ENCODE peak calls at places on chromosome 1, in ten cellular contexts. P, E, M, D, H, V, Y, C, N and B are unnamed samples. For H3K27me3 and H3K36me3, the result is how much of the 10 kb centered on the place peaks cover.

GRCh38 chr1:225767591-225768540 is 9.8 kb upstream of the SRP9 start:
- DNase-seq in P (no peak), E (peak), M (peak), D (peak), H (peak), V (peak), Y (peak), C (peak), N (peak), B (no peak)

GRCh38 chr1:24925082-24925779 is 4.8 kb downstream of the RUNX3 start:
- DNase-seq in P (peak), E (peak), M (no peak), D (no peak), H (no peak), V (no peak), Y (no peak), C (no peak), N (no peak), B (no peak)

GRCh38 chr1:2821970-2822620 is 20.6 kb upstream of the TTC34 start:
- DNase-seq in P (no peak), E (peak), M (no peak), D (peak), H (peak), V (peak), Y (no peak), C (peak), N (no peak), B (peak)

GRCh38 chr1:110864260-110864659 is 8.7 kb upstream of the CD53 start:
- DNase-seq in P (no peak), E (no peak), M (no peak), D (no peak), H (no peak), V (no peak), Y (no peak), C (no peak), N (no peak), B (no peak)

GRCh38 chr1:115426271-115426771 is 88.3 kb upstream of the NGF start:
- DNase-seq in P (no peak), E (no peak), M (no peak), D (peak), H (no peak), V (peak), Y (peak), C (peak), N (peak), B (no peak)

GRCh38 chr1:21192284-21192683 is 15.6 kb upstream of the EIF4G3 start:
- DNase-seq in P (no peak), E (no peak), M (no peak), D (no peak), H (no peak), V (no peak), Y (no peak), C (no peak), N (no peak), B (no peak)

GRCh38 chr1:11736746-11737639 is 1.1 kb downstream of the AGTRAP start:
- DNase-seq in P (peak), E (peak), M (no peak), D (peak), H (peak), V (peak), Y (peak), C (peak), N (peak), B (peak)

GRCh38 chr1:93552751-93553455 is 105.0 kb downstream of the FNBP1L start:
- DNase-seq in P (no peak), E (no peak), M (no peak), D (no peak), H (no peak), V (no peak), Y (peak), C (no peak), N (no peak), B (peak)

GRCh38 chr1:212635141-212635601 is 26.6 kb downstream of the ATF3 start:
- DNase-seq in P (no peak), E (no peak), M (no peak), D (no peak), H (no peak), V (no peak), Y (no peak), C (no peak), N (no peak), B (no peak)

GRCh38 chr1:172905452-172905851 is 145.3 kb downstream of the TNFSF18 start:
- DNase-seq in P (no peak), E (no peak), M (no peak), D (no peak), H (no peak), V (no peak), Y (no peak), C (no peak), N (no peak), B (no peak)

GRCh38 chr1:220300442-220301121 is 28.3 kb upstream of the RAB3GAP2 start:
- DNase-seq in P (no peak), E (peak), M (peak), D (peak), H (peak), V (peak), Y (peak), C (peak), N (peak), B (peak)

GRCh38 chr1:40897499-40897898 is 35.3 kb upstream of the CITED4 start:
- DNase-seq in P (no peak), E (no peak), M (no peak), D (no peak), H (no peak), V (no peak), Y (peak), C (no peak), N (no peak), B (no peak)

GRCh38 chr1:51686450-51686849 is 69.6 kb downstream of the OSBPL9 start:
- DNase-seq in P (no peak), E (no peak), M (no peak), D (no peak), H (no peak), V (no peak), Y (peak), C (no peak), N (no peak), B (no peak)

GRCh38 chr1:116765962-116766361 is 11.7 kb downstream of the CD2 start:
- DNase-seq in P (no peak), E (no peak), M (no peak), D (no peak), H (no peak), V (no peak), Y (peak), C (no peak), N (no peak), B (no peak)

GRCh38 chr1:108057536-108057935 is 92.6 kb upstream of the VAV3 start:
- DNase-seq in P (no peak), E (peak), M (peak), D (peak), H (peak), V (peak), Y (peak), C (peak), N (no peak), B (peak)

GRCh38 chr1:222754386-222755139 is 17.6 kb downstream of the FAM177B start:
- DNase-seq in P (no peak), E (peak), M (no peak), D (peak), H (peak), V (peak), Y (peak), C (peak), N (peak), B (no peak)

GRCh38 chr1:30295674-30296073 is 427.7 kb downstream of the MATN1 start:
- DNase-seq in P (no peak), E (no peak), M (no peak), D (no peak), H (no peak), V (no peak), Y (no peak), C (no peak), N (no peak), B (no peak)

GRCh38 chr1:26580116-26580515 is 50.6 kb downstream of the RPS6KA1 start:
- DNase-seq in P (no peak), E (no peak), M (no peak), D (no peak), H (no peak), V (no peak), Y (no peak), C (no peak), N (no peak), B (no peak)

GRCh38 chr1:152110860-152111514 is 4.3 kb downstream of the TCHH start:
- DNase-seq in P (no peak), E (no peak), M (no peak), D (no peak), H (peak), V (peak), Y (peak), C (peak), N (no peak), B (peak)

GRCh38 chr1:152111515-152111968 is 3.7 kb downstream of the TCHH start:
- DNase-seq in P (no peak), E (no peak), M (no peak), D (no peak), H (no peak), V (no peak), Y (peak), C (peak), N (no peak), B (peak)

GRCh38 chr1:152115344-152115743 is at the start of gene TCHH:
- DNase-seq in P (no peak), E (no peak), M (no peak), D (no peak), H (no peak), V (no peak), Y (no peak), C (no peak), N (no peak), B (no peak)

GRCh38 chr1:152112101-152112884 is 3.0 kb downstream of the TCHH start:
- DNase-seq in P (no peak), E (no peak), M (no peak), D (no peak), H (no peak), V (peak), Y (peak), C (peak), N (no peak), B (no peak)

GRCh38 chr1:152112885-152113432 is 2.3 kb downstream of the TCHH start:
- DNase-seq in P (no peak), E (no peak), M (no peak), D (no peak), H (no peak), V (no peak), Y (no peak), C (no peak), N (no peak), B (no peak)
- H3K27me3 ChIP-seq in P (under half), E (half or more), M (under half), D (half or more), H (half or more), V (under half), Y (under half), C (under half), N (under half), B (half or more)

DNA sequence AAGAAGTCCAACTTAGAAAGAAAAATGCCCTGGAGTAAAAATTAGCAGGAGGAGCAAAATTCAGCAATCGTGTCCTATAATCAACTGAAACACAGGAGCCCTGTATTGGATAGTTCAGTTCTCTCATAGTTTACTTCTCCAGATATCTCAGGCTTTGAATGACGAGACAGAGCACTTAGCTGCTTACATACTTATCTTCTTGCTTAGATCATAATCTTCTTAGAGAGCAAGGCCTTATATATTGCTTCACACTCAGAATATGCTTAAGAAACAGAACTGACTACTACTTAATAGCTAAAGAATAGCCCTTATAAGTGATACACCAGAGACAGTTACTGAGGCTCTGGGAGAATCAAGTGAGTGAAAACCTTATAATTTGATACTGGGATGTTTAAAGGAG is 38.9 kb downstream of the TOR3A start:
- DNase-seq in P (no peak), E (no peak), M (no peak), D (no peak), H (no peak), V (no peak), Y (no peak), C (no peak), N (no peak), B (no peak)
- H3K36me3 ChIP-seq in P (under half), E (under half), M (under half), D (under half), H (half or more), V (under half), Y (under half), C (under half), N (under half), B (half or more)

GRCh38 chr1:230377324-230377723 is 48.8 kb downstream of the PGBD5 start:
- DNase-seq in P (no peak), E (no peak), M (no peak), D (no peak), H (no peak), V (no peak), Y (no peak), C (no peak), N (no peak), B (no peak)

GRCh38 chr1:230377851-230378250 is 48.3 kb downstream of the PGBD5 start:
- DNase-seq in P (no peak), E (no peak), M (no peak), D (no peak), H (no peak), V (no peak), Y (no peak), C (no peak), N (no peak), B (no peak)

GRCh38 chr1:230376296-230376695 is 49.8 kb downstream of the PGBD5 start:
- DNase-seq in P (no peak), E (no peak), M (no peak), D (no peak), H (no peak), V (no peak), Y (no peak), C (no peak), N (no peak), B (no peak)

GRCh38 chr1:230375795-230376194 is 50.3 kb downstream of the PGBD5 start:
- DNase-seq in P (no peak), E (no peak), M (no peak), D (peak), H (no peak), V (peak), Y (no peak), C (no peak), N (peak), B (no peak)

DNA sequence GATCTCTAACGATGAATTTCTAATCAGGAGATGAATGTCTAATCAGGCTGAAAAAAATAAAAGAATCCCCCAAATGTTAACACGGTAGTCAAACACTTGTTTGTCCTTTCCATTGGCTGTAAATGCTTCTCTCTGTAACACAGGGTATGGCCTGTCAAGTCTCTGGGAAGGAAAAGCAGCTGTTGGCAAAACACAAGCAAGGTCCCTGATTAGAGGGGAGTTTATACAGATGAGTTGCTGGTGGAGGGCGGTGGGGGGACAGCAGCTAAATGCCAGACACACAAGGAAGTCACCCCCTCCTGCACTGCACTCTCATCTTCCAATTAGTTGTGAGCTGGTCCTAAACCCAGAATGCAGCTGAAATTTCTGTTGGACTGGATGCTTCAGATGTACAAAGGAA is 51.0 kb downstream of the PGBD5 start:
- DNase-seq in P (no peak), E (no peak), M (no peak), D (no peak), H (no peak), V (no peak), Y (no peak), C (no peak), N (no peak), B (no peak)
- H3K27me3 ChIP-seq in P (under half), E (under half), M (under half), D (under half), H (under half), V (under half), Y (under half), C (under half), N (under half), B (under half)

GRCh38 chr1:246587032-246587431 is 20.8 kb downstream of the CNST start:
- DNase-seq in P (no peak), E (no peak), M (no peak), D (no peak), H (no peak), V (no peak), Y (no peak), C (no peak), N (no peak), B (no peak)
- H3K36me3 ChIP-seq in P (under half), E (under half), M (under half), D (under half), H (under half), V (under half), Y (under half), C (under half), N (under half), B (under half)

GRCh38 chr1:151346082-151346768 is 827 bp downstream of the RFX5 start:
- DNase-seq in P (no peak), E (no peak), M (no peak), D (no peak), H (no peak), V (no peak), Y (no peak), C (no peak), N (no peak), B (no peak)
- H3K27me3 ChIP-seq in P (under half), E (under half), M (under half), D (under half), H (under half), V (under half), Y (under half), C (under half), N (under half), B (under half)

GRCh38 chr1:201486158-201486557 is 17.2 kb upstream of the PHLDA3 start:
- DNase-seq in P (no peak), E (no peak), M (no peak), D (peak), H (no peak), V (no peak), Y (no peak), C (no peak), N (no peak), B (no peak)

GRCh38 chr1:201483373-201483949 is 14.5 kb upstream of the PHLDA3 start:
- DNase-seq in P (no peak), E (no peak), M (no peak), D (peak), H (no peak), V (no peak), Y (no peak), C (no peak), N (no peak), B (no peak)

GRCh38 chr1:201487742-201488141 is 18.8 kb upstream of the PHLDA3 start:
- DNase-seq in P (no peak), E (no peak), M (no peak), D (no peak), H (no peak), V (no peak), Y (no peak), C (no peak), N (no peak), B (peak)

GRCh38 chr1:201482755-201483154 is 13.8 kb upstream of the PHLDA3 start:
- DNase-seq in P (no peak), E (no peak), M (no peak), D (no peak), H (no peak), V (no peak), Y (no peak), C (no peak), N (no peak), B (no peak)

GRCh38 chr1:201485184-201485774 is 16.3 kb upstream of the PHLDA3 start:
- DNase-seq in P (no peak), E (no peak), M (no peak), D (no peak), H (no peak), V (no peak), Y (no peak), C (no peak), N (no peak), B (no peak)
- H3K36me3 ChIP-seq in P (under half), E (under half), M (under half), D (under half), H (half or more), V (under half), Y (under half), C (under half), N (half or more), B (under half)